ENCODE peak calls at places on chromosomes 2 and 18, in nine cellular contexts. N is MCF 10A; B is WERI-Rb-1; M is endothelial cell; Z is Calu3; T is AG04450; E is left lung; V is B cell; R is CD8-positive, alpha-beta T cell. U is an unnamed sample.

GRCh38 chr2:77521931-77522470 is at the start of gene LRRTM4:
- DNase-seq in B (peak), Z (no peak), V (no peak), R (no peak), E (no peak), T (no peak), N (peak), M (peak), U (peak)

GRCh38 chr2:180707867-180708205 is 272.6 kb upstream of the UBE2E3 start:
- DNase-seq in V (no peak), B (peak), T (peak), Z (peak), R (no peak), N (peak), E (no peak), M (no peak), U (no peak)

GRCh38 chr2:62202729-62203128 is 6.8 kb downstream of the B3GNT2 start:
- DNase-seq in N (no peak), B (no peak), E (no peak), Z (no peak), R (no peak), T (no peak), M (no peak), V (no peak), U (no peak)

GRCh38 chr2:240784629-240785423 is 35.2 kb downstream of the KIF1A start:
- DNase-seq in M (no peak), Z (no peak), N (no peak), R (no peak), B (no peak), V (no peak), T (no peak), E (peak), U (peak)

GRCh38 chr18:79321625-79322024 is 74.1 kb upstream of the NFATC1 start:
- DNase-seq in V (no peak), Z (no peak), M (no peak), R (no peak), N (peak), E (no peak), T (no peak), B (no peak), U (no peak)

GRCh38 chr2:96342085-96342484 is 6.5 kb downstream of the NCAPH start:
- DNase-seq in N (peak), T (peak), V (no peak), Z (peak), R (peak), B (no peak), E (no peak), M (no peak), U (no peak)

GRCh38 chr2:28357055-28357454 is 35.6 kb upstream of the FOSL2 start:
- DNase-seq in E (no peak), V (no peak), M (no peak), B (no peak), R (no peak), T (no peak), Z (no peak), N (no peak), U (no peak)

GRCh38 chr2:11540148-11540995 is 6.5 kb downstream of the GREB1 start:
- DNase-seq in R (no peak), Z (no peak), M (no peak), N (no peak), T (no peak), E (no peak), B (no peak), V (no peak), U (no peak)

GRCh38 chr2:47254464-47254863 is 99.4 kb upstream of the STPG4 start:
- DNase-seq in E (no peak), R (no peak), T (no peak), B (no peak), N (no peak), M (no peak), V (no peak), Z (no peak), U (no peak)

GRCh38 chr2:159875083-159875482 is 77.1 kb upstream of the CD302 start:
- DNase-seq in M (no peak), B (no peak), E (no peak), T (no peak), V (no peak), N (no peak), R (no peak), Z (no peak), U (no peak)

GRCh38 chr2:134927195-134927594 is 8.6 kb downstream of the CCNT2 start:
- DNase-seq in B (no peak), E (no peak), T (no peak), N (peak), M (no peak), V (no peak), Z (no peak), R (no peak), U (no peak)

GRCh38 chr2:157355618-157356017 is 30.0 kb upstream of the ERMN start:
- DNase-seq in M (no peak), N (peak), Z (no peak), T (no peak), R (no peak), E (no peak), B (no peak), V (no peak), U (no peak)

GRCh38 chr2:94994914-94995236 is 30.6 kb upstream of the MAL start:
- DNase-seq in V (no peak), M (no peak), R (no peak), Z (no peak), N (no peak), E (no peak), B (no peak), T (no peak), U (no peak)

GRCh38 chr2:239274391-239275001 is 126.3 kb downstream of the HDAC4 start:
- DNase-seq in R (no peak), T (no peak), V (peak), E (no peak), Z (peak), B (peak), N (peak), M (no peak), U (no peak)

GRCh38 chr2:235640900-235641299 is 147.1 kb downstream of the AGAP1 start:
- DNase-seq in R (no peak), V (no peak), T (no peak), N (no peak), M (no peak), Z (no peak), E (no peak), B (no peak), U (no peak)

GRCh38 chr18:56000041-56000440 is 412.0 kb upstream of the TCF4 start:
- DNase-seq in B (no peak), V (no peak), N (no peak), E (no peak), T (no peak), Z (no peak), R (no peak), M (no peak), U (no peak)

GRCh38 chr18:51236225-51236624 is 38.7 kb upstream of the MEX3C start:
- DNase-seq in R (no peak), N (peak), Z (peak), E (no peak), T (no peak), M (no peak), B (no peak), V (no peak), U (no peak)

GRCh38 chr18:69617888-69618287 is 217.2 kb downstream of the DOK6 start:
- DNase-seq in Z (no peak), M (no peak), E (no peak), R (no peak), V (no peak), T (peak), N (no peak), B (no peak), U (no peak)

GRCh38 chr2:58512878-58513277 is 271.8 kb upstream of the FANCL start:
- DNase-seq in E (no peak), Z (no peak), V (no peak), T (no peak), R (no peak), B (no peak), M (no peak), N (no peak), U (no peak)

GRCh38 chr2:42560886-42561285 is 7.5 kb upstream of the MTA3 start:
- DNase-seq in V (no peak), T (no peak), Z (no peak), R (no peak), E (no peak), M (no peak), N (no peak), B (no peak), U (no peak)

GRCh38 chr18:48700222-48700845 is 161.5 kb downstream of the CTIF start:
- DNase-seq in M (no peak), N (no peak), Z (no peak), B (no peak), V (no peak), R (no peak), T (no peak), E (no peak), U (no peak)

GRCh38 chr2:105917216-105917615 is 172.5 kb downstream of the NCK2 start:
- DNase-seq in V (no peak), R (no peak), M (no peak), E (no peak), B (no peak), T (no peak), N (no peak), Z (no peak), U (no peak)

GRCh38 chr2:233384017-233384416 is 29.7 kb downstream of the DGKD start:
- DNase-seq in M (no peak), V (no peak), R (no peak), Z (no peak), E (no peak), N (no peak), T (no peak), B (peak), U (no peak)
- TF ChIP-seq CTCF in M (no peak), V (peak), R (no peak), Z (no peak), E (no peak), N (no peak), T (peak), B (peak), U (peak)

DNA sequence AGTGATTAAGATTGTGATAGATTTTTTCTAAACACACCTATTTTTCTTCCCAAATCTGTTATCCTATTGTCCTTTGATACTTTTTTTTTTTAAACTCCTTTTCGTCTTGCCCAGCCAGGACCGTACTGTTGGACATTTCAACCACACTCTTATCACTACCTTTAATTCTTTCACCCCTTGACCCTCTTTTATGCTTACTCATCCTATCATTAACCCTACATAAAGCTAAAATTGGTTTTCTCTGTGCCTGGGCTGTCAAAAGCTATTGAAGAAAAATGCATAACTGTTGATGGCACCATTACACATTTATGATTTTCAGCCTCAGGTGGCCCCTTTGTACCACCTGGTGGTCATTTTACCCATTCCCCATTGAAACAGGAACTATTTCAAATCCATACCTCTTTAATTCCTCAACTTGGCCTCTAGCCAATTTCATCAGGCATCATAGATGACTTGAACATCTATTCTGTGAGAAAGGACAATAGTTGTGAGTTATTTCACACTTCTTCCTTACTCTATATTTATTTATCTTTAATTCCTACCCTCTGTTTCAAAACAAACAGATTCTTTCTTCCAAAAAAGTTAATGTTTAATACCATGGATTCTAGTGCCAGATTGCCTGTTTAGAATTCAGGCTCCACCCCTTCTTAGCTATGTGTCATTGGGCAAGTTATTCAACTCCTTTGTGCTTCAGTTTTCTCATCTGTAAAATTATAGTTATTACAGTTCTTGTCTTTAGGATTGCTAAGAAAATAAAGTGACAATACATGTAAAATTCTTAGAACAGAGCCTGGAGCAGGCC is 258.6 kb downstream of the CAMKMT start:
- DNase-seq in E (no peak), B (no peak), N (peak), R (no peak), V (no peak), T (no peak), Z (peak), M (no peak), U (no peak)
- TF ChIP-seq CTCF in E (no peak), B (no peak), N (no peak), R (no peak), V (no peak), T (no peak), Z (no peak), M (no peak), U (no peak)

DNA sequence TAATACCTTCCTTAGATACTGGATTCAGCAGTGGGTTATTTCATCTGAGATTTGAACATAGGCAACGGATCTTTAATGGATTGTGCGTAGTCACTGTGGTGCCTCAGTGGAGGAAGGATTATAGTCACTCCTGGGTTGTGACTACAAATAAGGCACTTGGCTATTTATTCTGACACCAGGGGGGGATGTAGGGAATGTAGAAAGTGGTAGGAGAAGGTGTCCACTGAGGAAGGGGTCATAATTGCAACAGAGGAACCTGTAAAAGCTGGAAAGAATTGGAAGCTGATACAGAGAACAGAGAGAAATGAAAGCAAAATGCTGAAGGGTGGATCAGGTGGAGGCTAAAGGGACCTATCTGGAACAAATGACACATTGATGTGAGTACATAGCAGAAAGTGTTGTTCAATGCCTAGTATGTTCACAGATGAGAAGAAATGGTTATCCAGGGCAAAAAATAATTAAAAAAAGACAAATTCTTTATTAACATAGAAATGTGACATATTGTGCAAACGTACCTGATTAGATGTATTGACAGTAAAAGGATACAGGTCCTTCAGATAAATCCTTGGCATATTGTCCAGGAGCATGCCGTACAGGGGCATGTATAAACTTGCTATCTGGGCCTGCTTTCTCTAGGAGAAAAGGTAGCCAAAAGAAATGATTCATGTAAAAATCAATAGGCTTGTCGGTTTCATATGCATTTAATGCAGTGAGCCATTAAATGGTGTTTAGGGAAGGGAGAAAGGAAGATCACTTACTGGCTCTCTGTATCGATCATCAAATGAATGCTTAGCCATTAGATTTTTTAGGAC is 91.2 kb upstream of the CCDC195 start:
- DNase-seq in V (no peak), N (peak), E (no peak), Z (peak), B (no peak), R (no peak), M (no peak), T (no peak), U (no peak)
- TF ChIP-seq CTCF in V (no peak), N (peak), E (no peak), Z (peak), B (no peak), R (no peak), M (no peak), T (peak), U (no peak)

GRCh38 chr18:32896781-32897547 is 124.1 kb upstream of the KLHL14 start:
- DNase-seq in V (no peak), Z (no peak), N (no peak), B (no peak), T (no peak), E (no peak), R (no peak), M (no peak), U (no peak)

GRCh38 chr18:32891130-32891529 is 118.3 kb upstream of the KLHL14 start:
- DNase-seq in N (no peak), R (no peak), B (no peak), E (no peak), Z (no peak), M (no peak), V (no peak), T (no peak), U (no peak)

GRCh38 chr18:32891797-32892196 is 119.0 kb upstream of the KLHL14 start:
- DNase-seq in V (no peak), R (no peak), M (no peak), Z (no peak), B (no peak), N (no peak), T (no peak), E (no peak), U (no peak)

GRCh38 chr18:32889620-32890593 is 117.1 kb upstream of the KLHL14 start:
- DNase-seq in B (no peak), T (no peak), Z (no peak), R (no peak), N (no peak), V (no peak), M (no peak), E (no peak), U (no peak)

GRCh38 chr18:32893915-32894314 is 121.1 kb upstream of the KLHL14 start:
- DNase-seq in Z (no peak), E (no peak), R (no peak), T (no peak), V (no peak), B (no peak), M (no peak), N (peak), U (no peak)
- TF ChIP-seq CTCF in Z (no peak), E (no peak), R (no peak), T (peak), V (no peak), B (peak), M (peak), N (peak), U (peak)

DNA sequence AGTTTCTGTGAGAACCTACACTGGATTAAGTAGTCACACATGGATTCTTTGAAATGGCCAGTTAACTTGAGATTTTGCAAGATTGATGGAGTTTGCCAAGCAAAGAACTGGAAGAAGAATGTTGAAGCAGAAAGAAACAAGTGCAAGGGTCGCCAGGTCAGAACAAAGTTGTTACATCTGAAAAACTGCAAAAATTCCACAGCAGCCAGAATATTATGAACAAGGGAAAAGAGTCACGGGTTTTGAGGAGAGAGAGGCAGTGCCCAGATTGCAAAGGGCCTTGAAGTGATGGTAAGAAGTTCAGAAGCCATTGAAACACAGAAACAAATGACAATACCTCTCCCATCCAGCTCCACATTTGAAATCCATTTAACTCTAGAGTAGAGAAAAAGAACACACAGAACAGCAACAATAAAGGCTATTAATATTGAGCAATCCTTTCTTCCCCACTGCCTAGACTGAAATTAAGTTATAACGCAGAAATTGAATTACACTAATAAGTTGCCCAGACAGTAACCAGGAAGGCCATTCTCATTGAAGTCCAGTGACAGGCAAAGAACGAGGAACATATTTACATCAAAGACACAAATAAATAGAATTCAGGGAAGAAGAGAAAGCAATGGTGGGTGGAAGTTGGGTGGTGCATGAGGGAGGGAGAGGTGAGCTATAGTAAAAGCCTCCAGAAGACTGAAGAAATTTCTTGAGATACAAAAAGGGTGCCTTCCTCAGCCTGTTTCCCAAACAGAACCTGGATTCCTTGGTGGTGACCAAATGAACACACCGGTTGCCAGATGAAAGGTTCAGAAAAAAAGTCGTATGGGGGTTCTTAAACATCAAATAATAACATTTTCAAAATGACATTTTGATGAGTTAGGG is 80.6 kb downstream of the ARHGAP15 start:
- DNase-seq in B (no peak), Z (no peak), R (no peak), T (no peak), N (no peak), V (no peak), E (no peak), M (no peak), U (no peak)
- TF ChIP-seq CTCF in B (no peak), Z (no peak), R (no peak), T (no peak), N (no peak), V (no peak), E (no peak), M (no peak), U (no peak)

DNA sequence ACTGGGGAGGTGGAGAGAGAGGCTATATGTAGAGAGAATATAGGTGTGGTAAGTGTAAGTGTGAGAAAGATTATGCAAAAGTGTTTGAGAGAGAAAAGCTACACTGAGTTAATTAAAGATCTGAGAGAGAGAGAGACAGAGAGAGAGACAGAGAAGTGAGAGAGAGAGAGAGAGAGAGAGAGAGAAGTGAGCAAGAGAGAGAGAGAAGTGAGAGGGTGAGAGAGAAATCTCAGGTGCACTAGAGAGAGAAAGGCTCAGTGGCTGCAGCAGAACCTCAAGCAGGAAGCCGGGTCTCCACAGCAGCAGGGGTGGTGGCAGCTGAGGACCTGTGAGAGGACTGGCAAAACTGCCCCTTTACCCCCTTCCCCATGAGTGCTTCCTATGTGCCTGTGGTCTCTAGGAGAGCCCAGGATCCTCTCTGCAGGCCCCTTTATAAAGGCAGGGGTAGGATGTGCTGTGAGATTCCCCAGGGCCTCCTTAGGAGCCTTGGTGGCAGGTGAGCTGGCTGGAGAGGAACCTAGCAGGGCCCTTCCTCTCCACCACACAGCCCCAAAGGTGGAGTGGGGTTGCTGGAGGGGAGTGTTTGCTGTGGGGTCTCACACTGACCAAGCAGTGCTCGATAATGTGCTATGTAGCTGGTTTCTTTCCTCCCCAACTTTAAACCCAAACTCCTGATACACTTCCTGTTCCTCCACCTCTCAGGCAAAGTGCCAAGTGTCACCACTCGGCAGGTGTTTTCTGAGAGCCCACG is 52.6 kb downstream of the SLC4A5 start:
- DNase-seq in B (no peak), V (no peak), N (no peak), M (no peak), T (no peak), Z (no peak), E (peak), R (peak), U (no peak)
- TF ChIP-seq CTCF in B (no peak), V (no peak), N (no peak), M (no peak), T (no peak), Z (no peak), E (no peak), R (no peak), U (no peak)

DNA sequence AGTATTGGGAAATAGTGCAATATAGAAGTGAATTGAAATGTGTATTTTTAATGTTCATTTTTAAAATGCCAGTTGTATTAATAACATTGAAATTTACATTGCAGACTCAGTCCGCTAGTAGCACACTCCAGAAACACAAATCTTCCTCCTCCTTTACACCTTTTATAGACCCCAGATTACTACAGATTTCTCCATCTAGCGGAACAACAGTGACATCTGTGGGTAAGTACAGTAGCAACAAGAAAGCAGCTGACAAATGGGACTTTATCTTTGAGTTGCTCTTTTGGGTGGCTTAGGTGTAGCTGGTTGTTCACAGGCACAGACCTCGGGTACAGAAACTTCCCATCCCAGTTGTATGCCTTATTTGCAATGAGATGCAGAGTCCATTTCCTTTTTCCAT is 118.2 kb upstream of the IL1R2 start:
- DNase-seq in R (no peak), B (no peak), T (no peak), Z (no peak), E (no peak), V (no peak), M (no peak), N (no peak), U (no peak)
- TF ChIP-seq CTCF in R (no peak), B (peak), T (peak), Z (no peak), E (no peak), V (no peak), M (no peak), N (no peak), U (no peak)

U was measured in nephron progenitor cell.